ENCODE peak calls at places on chromosomes 4 and X, in five cellular contexts. One of them, this sample, is unnamed.

GRCh38 chr4:139028191-139028661 is 12.6 kb downstream of the NOCT start:
- DNase-seq in tibial nerve: no peak
- DNase-seq in K562: no peak
- DNase-seq in GM10248: no peak
- DNase-seq in dorsolateral prefrontal cortex: peak
- DNase-seq in this sample: no peak

GRCh38 chr4:2850966-2851782 is 7.5 kb downstream of the ADD1 start:
- DNase-seq in tibial nerve: no peak
- DNase-seq in K562: no peak
- DNase-seq in GM10248: no peak
- DNase-seq in dorsolateral prefrontal cortex: no peak
- DNase-seq in this sample: no peak

GRCh38 chr4:128285085-128286023 is 2.3 kb downstream of the PGRMC2 start:
- DNase-seq in tibial nerve: no peak
- DNase-seq in K562: no peak
- DNase-seq in GM10248: no peak
- DNase-seq in dorsolateral prefrontal cortex: no peak
- DNase-seq in this sample: no peak

GRCh38 chr4:8009710-8010534 is 70.3 kb upstream of the AFAP1 start:
- DNase-seq in tibial nerve: no peak
- DNase-seq in K562: no peak
- DNase-seq in GM10248: no peak
- DNase-seq in dorsolateral prefrontal cortex: no peak
- DNase-seq in this sample: no peak

GRCh38 chr4:79281577-79282359 is 44.1 kb downstream of the NAA11 start:
- DNase-seq in tibial nerve: no peak
- DNase-seq in K562: no peak
- DNase-seq in GM10248: no peak
- DNase-seq in dorsolateral prefrontal cortex: no peak
- DNase-seq in this sample: no peak

GRCh38 chr4:22245294-22245693 is 270.6 kb downstream of the ADGRA3 start:
- DNase-seq in tibial nerve: no peak
- DNase-seq in K562: no peak
- DNase-seq in GM10248: no peak
- DNase-seq in dorsolateral prefrontal cortex: no peak
- DNase-seq in this sample: no peak

GRCh38 chrX:132591719-132592275 is 103.0 kb upstream of the MBNL3 start:
- DNase-seq in tibial nerve: no peak
- DNase-seq in K562: no peak
- DNase-seq in GM10248: no peak
- DNase-seq in dorsolateral prefrontal cortex: no peak
- DNase-seq in this sample: no peak

GRCh38 chr4:74623041-74623440 is 171.3 kb downstream of the BTC start:
- DNase-seq in tibial nerve: no peak
- DNase-seq in K562: peak
- DNase-seq in GM10248: peak
- DNase-seq in dorsolateral prefrontal cortex: no peak
- DNase-seq in this sample: peak

GRCh38 chr4:152101546-152102183 is 340.9 kb upstream of the GATB start:
- DNase-seq in tibial nerve: no peak
- DNase-seq in K562: no peak
- DNase-seq in GM10248: no peak
- DNase-seq in dorsolateral prefrontal cortex: no peak
- DNase-seq in this sample: no peak

GRCh38 chr4:152100378-152101201 is 339.8 kb upstream of the GATB start:
- DNase-seq in tibial nerve: no peak
- DNase-seq in K562: no peak
- DNase-seq in GM10248: no peak
- DNase-seq in dorsolateral prefrontal cortex: no peak
- DNase-seq in this sample: no peak

GRCh38 chr4:152098365-152099060 is 337.7 kb upstream of the GATB start:
- DNase-seq in tibial nerve: no peak
- DNase-seq in K562: no peak
- DNase-seq in GM10248: no peak
- DNase-seq in dorsolateral prefrontal cortex: no peak
- DNase-seq in this sample: no peak

GRCh38 chr4:152099061-152099425 is 338.2 kb upstream of the GATB start:
- DNase-seq in tibial nerve: no peak
- DNase-seq in K562: no peak
- DNase-seq in GM10248: no peak
- DNase-seq in dorsolateral prefrontal cortex: no peak
- DNase-seq in this sample: no peak

GRCh38 chr4:152099555-152099954 is 338.7 kb upstream of the GATB start:
- DNase-seq in tibial nerve: no peak
- DNase-seq in K562: no peak
- DNase-seq in GM10248: no peak
- DNase-seq in dorsolateral prefrontal cortex: no peak
- DNase-seq in this sample: no peak
- TF ChIP-seq CTCF in tibial nerve: no peak
- TF ChIP-seq CTCF in K562: peak
- TF ChIP-seq CTCF in GM10248: no peak
- TF ChIP-seq CTCF in dorsolateral prefrontal cortex: no peak
- TF ChIP-seq CTCF in this sample: no peak

GRCh38 chr4:123661080-123661737 is 264.6 kb downstream of the SPRY1 start:
- DNase-seq in tibial nerve: no peak
- DNase-seq in K562: no peak
- DNase-seq in GM10248: no peak
- DNase-seq in dorsolateral prefrontal cortex: no peak
- DNase-seq in this sample: no peak

GRCh38 chr4:123662827-123663226 is 266.2 kb downstream of the SPRY1 start:
- DNase-seq in tibial nerve: no peak
- DNase-seq in K562: no peak
- DNase-seq in GM10248: no peak
- DNase-seq in dorsolateral prefrontal cortex: no peak
- DNase-seq in this sample: no peak

GRCh38 chr4:123659262-123659661 is 262.7 kb downstream of the SPRY1 start:
- DNase-seq in tibial nerve: no peak
- DNase-seq in K562: no peak
- DNase-seq in GM10248: no peak
- DNase-seq in dorsolateral prefrontal cortex: no peak
- DNase-seq in this sample: no peak

DNA sequence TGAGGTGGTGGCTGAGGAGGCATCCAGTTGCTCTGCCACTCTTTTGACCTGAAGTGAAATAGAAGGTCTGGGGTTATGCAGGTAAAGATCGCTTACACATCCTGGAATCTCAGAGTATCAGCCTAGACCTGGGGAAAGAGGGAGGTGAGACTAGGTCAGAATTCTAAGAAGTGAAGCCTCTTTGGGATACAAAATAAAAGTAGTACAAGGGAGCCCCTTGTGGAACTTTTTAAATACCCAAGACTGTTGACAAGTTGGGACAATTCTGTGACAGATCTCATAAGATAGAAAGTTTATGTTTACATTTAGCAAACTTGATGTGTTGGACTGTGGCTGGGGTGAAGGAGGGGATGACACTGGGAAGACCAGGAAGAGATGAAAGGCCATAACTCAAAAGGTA is 263.2 kb downstream of the SPRY1 start:
- DNase-seq in tibial nerve: no peak
- DNase-seq in K562: no peak
- DNase-seq in GM10248: no peak
- DNase-seq in dorsolateral prefrontal cortex: no peak
- DNase-seq in this sample: no peak
- TF ChIP-seq CTCF in tibial nerve: no peak
- TF ChIP-seq CTCF in K562: peak
- TF ChIP-seq CTCF in GM10248: peak
- TF ChIP-seq CTCF in dorsolateral prefrontal cortex: peak
- TF ChIP-seq CTCF in this sample: no peak

GRCh38 chrX:78119521-78120227 is 15.6 kb downstream of the PGK1 start:
- DNase-seq in tibial nerve: no peak
- DNase-seq in K562: no peak
- DNase-seq in GM10248: no peak
- DNase-seq in dorsolateral prefrontal cortex: no peak
- DNase-seq in this sample: no peak
- TF ChIP-seq CTCF in tibial nerve: no peak
- TF ChIP-seq CTCF in K562: peak
- TF ChIP-seq CTCF in GM10248: no peak
- TF ChIP-seq CTCF in dorsolateral prefrontal cortex: peak
- TF ChIP-seq CTCF in this sample: no peak

GRCh38 chrX:145178268-145178667 is 69.0 kb upstream of the SPANXN1 start:
- DNase-seq in tibial nerve: no peak
- DNase-seq in K562: peak
- DNase-seq in GM10248: no peak
- DNase-seq in dorsolateral prefrontal cortex: no peak
- DNase-seq in this sample: no peak
- TF ChIP-seq CTCF in tibial nerve: no peak
- TF ChIP-seq CTCF in K562: no peak
- TF ChIP-seq CTCF in GM10248: no peak
- TF ChIP-seq CTCF in dorsolateral prefrontal cortex: peak
- TF ChIP-seq CTCF in this sample: no peak

GRCh38 chrX:129522184-129523059 is 868 bp downstream of the SMARCA1 start:
- DNase-seq in tibial nerve: peak
- DNase-seq in K562: peak
- DNase-seq in GM10248: peak
- DNase-seq in dorsolateral prefrontal cortex: no peak
- DNase-seq in this sample: peak
- TF ChIP-seq CTCF in tibial nerve: no peak
- TF ChIP-seq CTCF in K562: no peak
- TF ChIP-seq CTCF in GM10248: no peak
- TF ChIP-seq CTCF in dorsolateral prefrontal cortex: no peak
- TF ChIP-seq CTCF in this sample: no peak

GRCh38 chr4:71050809-71051208 is 57.4 kb downstream of the DCK start:
- DNase-seq in tibial nerve: no peak
- DNase-seq in K562: no peak
- DNase-seq in GM10248: no peak
- DNase-seq in dorsolateral prefrontal cortex: no peak
- DNase-seq in this sample: no peak
- TF ChIP-seq CTCF in tibial nerve: no peak
- TF ChIP-seq CTCF in K562: peak
- TF ChIP-seq CTCF in GM10248: no peak
- TF ChIP-seq CTCF in dorsolateral prefrontal cortex: no peak
- TF ChIP-seq CTCF in this sample: no peak

GRCh38 chrX:136168929-136169735 is 21.8 kb downstream of the FHL1 start:
- DNase-seq in tibial nerve: no peak
- DNase-seq in K562: peak
- DNase-seq in GM10248: no peak
- DNase-seq in dorsolateral prefrontal cortex: no peak
- DNase-seq in this sample: peak

GRCh38 chrX:136170109-136170800 is 22.9 kb downstream of the FHL1 start:
- DNase-seq in tibial nerve: no peak
- DNase-seq in K562: no peak
- DNase-seq in GM10248: no peak
- DNase-seq in dorsolateral prefrontal cortex: no peak
- DNase-seq in this sample: no peak

GRCh38 chrX:136163694-136164093 is 16.4 kb downstream of the FHL1 start:
- DNase-seq in tibial nerve: no peak
- DNase-seq in K562: no peak
- DNase-seq in GM10248: no peak
- DNase-seq in dorsolateral prefrontal cortex: no peak
- DNase-seq in this sample: no peak

GRCh38 chrX:136162827-136163427 is 15.6 kb downstream of the FHL1 start:
- DNase-seq in tibial nerve: no peak
- DNase-seq in K562: peak
- DNase-seq in GM10248: peak
- DNase-seq in dorsolateral prefrontal cortex: no peak
- DNase-seq in this sample: peak

GRCh38 chrX:136166221-136166855 is 19.0 kb downstream of the FHL1 start:
- DNase-seq in tibial nerve: no peak
- DNase-seq in K562: no peak
- DNase-seq in GM10248: no peak
- DNase-seq in dorsolateral prefrontal cortex: no peak
- DNase-seq in this sample: no peak
- TF ChIP-seq CTCF in tibial nerve: no peak
- TF ChIP-seq CTCF in K562: peak
- TF ChIP-seq CTCF in GM10248: peak
- TF ChIP-seq CTCF in dorsolateral prefrontal cortex: peak
- TF ChIP-seq CTCF in this sample: no peak

GRCh38 chrX:104270212-104270611 is 15.5 kb upstream of the ESX1 start:
- DNase-seq in tibial nerve: no peak
- DNase-seq in K562: no peak
- DNase-seq in GM10248: no peak
- DNase-seq in dorsolateral prefrontal cortex: no peak
- DNase-seq in this sample: no peak

GRCh38 chrX:104270916-104271512 is 16.3 kb upstream of the ESX1 start:
- DNase-seq in tibial nerve: peak
- DNase-seq in K562: peak
- DNase-seq in GM10248: no peak
- DNase-seq in dorsolateral prefrontal cortex: peak
- DNase-seq in this sample: peak
- TF ChIP-seq CTCF in tibial nerve: peak
- TF ChIP-seq CTCF in K562: peak
- TF ChIP-seq CTCF in GM10248: peak
- TF ChIP-seq CTCF in dorsolateral prefrontal cortex: peak
- TF ChIP-seq CTCF in this sample: peak

GRCh38 chr4:87390931-87391782 is at the start of gene HSD17B11:
- DNase-seq in tibial nerve: peak
- DNase-seq in K562: peak
- DNase-seq in GM10248: peak
- DNase-seq in dorsolateral prefrontal cortex: peak
- DNase-seq in this sample: peak
- TF ChIP-seq CTCF in tibial nerve: no peak
- TF ChIP-seq CTCF in K562: peak
- TF ChIP-seq CTCF in GM10248: no peak
- TF ChIP-seq CTCF in dorsolateral prefrontal cortex: peak
- TF ChIP-seq CTCF in this sample: no peak

DNA sequence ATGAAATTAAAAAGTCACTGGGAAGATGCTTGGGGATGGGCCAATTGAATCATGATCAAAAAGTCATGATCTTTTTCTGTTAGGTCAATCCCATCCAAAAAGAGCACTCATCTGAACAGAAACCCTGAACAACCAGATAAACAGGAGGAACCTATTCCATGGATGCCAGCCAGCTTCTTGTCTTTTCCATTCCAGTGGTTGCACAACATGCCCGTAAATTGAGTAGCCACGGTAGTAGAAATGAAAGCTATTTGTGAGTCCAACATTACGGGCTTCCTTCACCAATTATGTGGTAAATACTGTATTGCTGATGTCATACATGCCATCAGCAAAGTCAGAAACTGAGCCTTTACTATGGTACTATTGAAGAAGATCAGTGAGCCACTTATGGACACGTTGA is 982.4 kb upstream of the HS3ST1 start:
- DNase-seq in tibial nerve: no peak
- DNase-seq in K562: no peak
- DNase-seq in GM10248: no peak
- DNase-seq in dorsolateral prefrontal cortex: no peak
- DNase-seq in this sample: no peak
- TF ChIP-seq CTCF in tibial nerve: no peak
- TF ChIP-seq CTCF in K562: no peak
- TF ChIP-seq CTCF in GM10248: no peak
- TF ChIP-seq CTCF in dorsolateral prefrontal cortex: no peak
- TF ChIP-seq CTCF in this sample: no peak

This sample was measured in endothelial cell.